ENCODE peak calls at places on chromosomes 6 and 20, in five cellular contexts. One of them, this sample, is unnamed. For H3K4me1 and H3K27me3, the result is how much of the 10 kb centered on the place peaks cover.

GRCh38 chr6:25023781-25024180 is 88.0 kb upstream of the RIPOR2 start:
- DNase-seq in neural progenitor cell: no peak
- DNase-seq in GM23338: no peak
- DNase-seq in upper lobe of right lung: no peak
- DNase-seq in right cardiac atrium: no peak
- DNase-seq in this sample: no peak

GRCh38 chr6:138593100-138593877 is 94.0 kb upstream of the NHSL1 start:
- DNase-seq in upper lobe of right lung: no peak
- DNase-seq in right cardiac atrium: peak
- DNase-seq in neural progenitor cell: no peak
- DNase-seq in GM23338: peak
- DNase-seq in this sample: no peak

GRCh38 chr20:9262653-9263194 is 193.8 kb downstream of the PLCB4 start:
- DNase-seq in neural progenitor cell: no peak
- DNase-seq in right cardiac atrium: no peak
- DNase-seq in GM23338: no peak
- DNase-seq in upper lobe of right lung: no peak
- DNase-seq in this sample: no peak

GRCh38 chr6:6610031-6610591 is 21.6 kb downstream of the LY86 start:
- DNase-seq in neural progenitor cell: no peak
- DNase-seq in right cardiac atrium: no peak
- DNase-seq in upper lobe of right lung: no peak
- DNase-seq in GM23338: no peak
- DNase-seq in this sample: no peak

GRCh38 chr6:52371656-52372151 is 9.8 kb downstream of the PAQR8 start:
- DNase-seq in right cardiac atrium: no peak
- DNase-seq in upper lobe of right lung: no peak
- DNase-seq in GM23338: no peak
- DNase-seq in neural progenitor cell: no peak
- DNase-seq in this sample: no peak

GRCh38 chr6:117483004-117483644 is 650 bp downstream of the DCBLD1 start:
- DNase-seq in upper lobe of right lung: peak
- DNase-seq in neural progenitor cell: peak
- DNase-seq in GM23338: peak
- DNase-seq in right cardiac atrium: peak
- DNase-seq in this sample: no peak

GRCh38 chr6:99119109-99120031 is 171.6 kb upstream of the FBXL4 start:
- DNase-seq in right cardiac atrium: no peak
- DNase-seq in neural progenitor cell: peak
- DNase-seq in GM23338: peak
- DNase-seq in upper lobe of right lung: no peak
- DNase-seq in this sample: peak

GRCh38 chr6:33696538-33697518 is 14.7 kb downstream of the UQCC2 start:
- DNase-seq in GM23338: no peak
- DNase-seq in right cardiac atrium: peak
- DNase-seq in neural progenitor cell: no peak
- DNase-seq in upper lobe of right lung: no peak
- DNase-seq in this sample: no peak

GRCh38 chr20:23254505-23254904 is 96.1 kb upstream of the NXT1 start:
- DNase-seq in right cardiac atrium: no peak
- DNase-seq in GM23338: no peak
- DNase-seq in neural progenitor cell: no peak
- DNase-seq in upper lobe of right lung: no peak
- DNase-seq in this sample: no peak

GRCh38 chr20:58623579-58624473 is 27.3 kb upstream of the STX16 start:
- DNase-seq in right cardiac atrium: peak
- DNase-seq in neural progenitor cell: no peak
- DNase-seq in GM23338: no peak
- DNase-seq in upper lobe of right lung: no peak
- DNase-seq in this sample: no peak

GRCh38 chr20:3000852-3001523 is 42.4 kb upstream of the GNRH2 start:
- DNase-seq in upper lobe of right lung: no peak
- DNase-seq in right cardiac atrium: no peak
- DNase-seq in GM23338: peak
- DNase-seq in neural progenitor cell: peak
- DNase-seq in this sample: no peak

GRCh38 chr6:21265264-21266044 is 328.1 kb upstream of the SOX4 start:
- DNase-seq in upper lobe of right lung: no peak
- DNase-seq in neural progenitor cell: no peak
- DNase-seq in GM23338: no peak
- DNase-seq in right cardiac atrium: no peak
- DNase-seq in this sample: no peak

GRCh38 chr6:87396595-87397392 is 11.0 kb upstream of the CFAP206 start:
- DNase-seq in right cardiac atrium: no peak
- DNase-seq in neural progenitor cell: no peak
- DNase-seq in GM23338: no peak
- DNase-seq in upper lobe of right lung: no peak
- DNase-seq in this sample: no peak

DNA sequence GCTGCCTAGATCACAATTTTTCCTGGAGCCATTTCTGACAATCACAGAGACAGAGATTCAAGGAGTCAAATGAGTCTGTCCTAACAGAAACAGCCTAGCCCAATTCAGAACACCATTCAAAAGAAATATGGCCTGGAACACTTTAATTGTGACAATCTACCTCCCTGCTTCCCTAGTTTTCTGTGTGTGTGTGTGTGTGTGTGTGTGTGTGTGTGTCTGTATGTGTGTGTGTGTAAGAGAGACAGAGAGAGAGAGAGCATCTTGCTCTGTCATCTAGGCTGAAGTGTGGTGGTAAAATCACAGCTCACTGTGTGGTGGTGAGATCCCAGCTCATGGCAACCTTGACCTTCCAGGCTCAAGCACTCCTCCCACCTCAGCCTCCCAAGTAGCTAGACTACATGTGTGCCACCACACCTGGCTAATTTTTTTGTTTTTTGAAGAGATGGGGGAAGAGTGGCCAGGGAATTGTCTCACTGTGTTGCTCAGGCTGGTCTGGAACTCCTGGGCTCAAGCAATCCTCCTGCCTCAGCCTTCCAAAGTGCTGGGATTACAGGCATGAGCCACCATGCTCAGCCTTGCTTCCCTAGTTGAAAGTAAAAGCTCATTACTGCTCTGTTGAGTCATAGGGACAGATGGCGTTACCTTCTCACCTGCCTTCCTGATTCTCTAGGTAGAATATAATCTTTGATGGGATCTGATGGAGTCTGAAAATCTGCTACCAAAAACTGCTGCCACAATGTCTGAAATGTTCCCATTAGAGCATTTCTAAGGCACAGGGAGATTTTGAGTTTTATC is 89.6 kb upstream of the BEND6 start:
- DNase-seq in upper lobe of right lung: no peak
- DNase-seq in right cardiac atrium: no peak
- DNase-seq in neural progenitor cell: no peak
- DNase-seq in GM23338: no peak
- DNase-seq in this sample: no peak
- H3K4me1 ChIP-seq in upper lobe of right lung: under half
- H3K4me1 ChIP-seq in right cardiac atrium: under half
- H3K4me1 ChIP-seq in neural progenitor cell: under half
- H3K4me1 ChIP-seq in GM23338: under half
- H3K4me1 ChIP-seq in this sample: under half

GRCh38 chr6:41466437-41466990 is 79.7 kb upstream of the FOXP4 start:
- DNase-seq in GM23338: no peak
- DNase-seq in neural progenitor cell: no peak
- DNase-seq in upper lobe of right lung: no peak
- DNase-seq in right cardiac atrium: no peak
- DNase-seq in this sample: no peak
- H3K27ac ChIP-seq in GM23338: no peak
- H3K27ac ChIP-seq in neural progenitor cell: no peak
- H3K27ac ChIP-seq in upper lobe of right lung: no peak
- H3K27ac ChIP-seq in right cardiac atrium: no peak
- H3K27ac ChIP-seq in this sample: no peak

GRCh38 chr6:166658115-166658791 is 31.2 kb upstream of the RPS6KA2 start:
- DNase-seq in right cardiac atrium: no peak
- DNase-seq in upper lobe of right lung: no peak
- DNase-seq in neural progenitor cell: no peak
- DNase-seq in GM23338: no peak
- DNase-seq in this sample: no peak
- H3K27me3 ChIP-seq in right cardiac atrium: under half
- H3K27me3 ChIP-seq in upper lobe of right lung: under half
- H3K27me3 ChIP-seq in neural progenitor cell: under half
- H3K27me3 ChIP-seq in GM23338: under half
- H3K27me3 ChIP-seq in this sample: under half

GRCh38 chr6:11208267-11208666 is 24.2 kb downstream of the NEDD9 start:
- DNase-seq in neural progenitor cell: no peak
- DNase-seq in GM23338: no peak
- DNase-seq in upper lobe of right lung: no peak
- DNase-seq in right cardiac atrium: no peak
- DNase-seq in this sample: no peak
- H3K4me1 ChIP-seq in neural progenitor cell: under half
- H3K4me1 ChIP-seq in GM23338: under half
- H3K4me1 ChIP-seq in upper lobe of right lung: half or more
- H3K4me1 ChIP-seq in right cardiac atrium: under half
- H3K4me1 ChIP-seq in this sample: under half

GRCh38 chr6:28816909-28817807 is 106.6 kb downstream of the TRIM27 start:
- DNase-seq in neural progenitor cell: peak
- DNase-seq in upper lobe of right lung: no peak
- DNase-seq in GM23338: peak
- DNase-seq in right cardiac atrium: no peak
- DNase-seq in this sample: no peak
- H3K27ac ChIP-seq in neural progenitor cell: no peak
- H3K27ac ChIP-seq in upper lobe of right lung: no peak
- H3K27ac ChIP-seq in GM23338: no peak
- H3K27ac ChIP-seq in right cardiac atrium: no peak
- H3K27ac ChIP-seq in this sample: no peak

GRCh38 chr6:3228046-3228671 is 706 bp upstream of the TUBB2B start:
- DNase-seq in upper lobe of right lung: no peak
- DNase-seq in right cardiac atrium: peak
- DNase-seq in neural progenitor cell: peak
- DNase-seq in GM23338: peak
- DNase-seq in this sample: no peak

GRCh38 chr6:3227363-3228045 is at the start of gene TUBB2B:
- DNase-seq in right cardiac atrium: peak
- DNase-seq in GM23338: peak
- DNase-seq in neural progenitor cell: peak
- DNase-seq in upper lobe of right lung: no peak
- DNase-seq in this sample: no peak

GRCh38 chr6:3230275-3231212 is 3.1 kb upstream of the TUBB2B start:
- DNase-seq in GM23338: peak
- DNase-seq in neural progenitor cell: peak
- DNase-seq in upper lobe of right lung: no peak
- DNase-seq in right cardiac atrium: no peak
- DNase-seq in this sample: no peak

GRCh38 chr6:3229566-3230274 is 2.3 kb upstream of the TUBB2B start:
- DNase-seq in neural progenitor cell: peak
- DNase-seq in upper lobe of right lung: no peak
- DNase-seq in GM23338: peak
- DNase-seq in right cardiac atrium: peak
- DNase-seq in this sample: no peak

DNA sequence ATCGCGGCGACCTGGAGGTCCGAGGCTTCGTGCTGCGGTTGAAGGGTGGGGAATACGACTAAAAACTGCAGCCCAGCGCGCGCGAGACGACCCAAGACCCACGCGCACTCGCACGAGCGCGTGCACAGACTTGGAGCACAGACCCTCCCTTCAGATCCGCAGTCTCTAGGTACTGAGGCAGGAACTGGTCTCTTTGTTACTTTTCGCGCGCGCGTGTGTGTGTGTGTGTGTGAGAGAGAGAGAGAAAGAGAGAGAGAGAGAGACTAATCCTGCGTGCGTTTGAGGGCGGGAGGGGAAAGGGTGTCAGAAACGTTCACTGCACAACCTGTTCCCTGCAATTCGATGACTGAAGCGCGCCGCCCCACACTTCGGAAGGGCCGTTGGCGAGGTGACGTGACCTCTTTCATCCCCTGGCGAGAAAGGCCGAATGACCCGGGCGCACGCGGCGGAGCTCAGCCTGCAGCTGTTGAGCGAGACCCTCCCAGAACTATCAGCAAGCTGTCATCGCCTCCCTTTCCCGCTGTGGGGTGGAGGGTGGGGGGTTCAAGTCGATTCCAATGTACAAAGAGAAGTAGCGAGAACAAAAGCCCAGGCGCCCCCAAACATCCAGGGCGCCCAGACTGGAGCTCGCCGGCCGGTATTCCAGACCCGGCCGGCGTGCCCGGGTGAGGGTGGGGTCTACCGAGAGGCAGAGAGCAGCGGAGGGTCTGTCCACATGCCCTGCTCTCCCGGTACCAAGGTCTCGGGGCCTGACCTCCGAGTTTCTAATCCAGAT is 1.5 kb upstream of the TUBB2B start:
- DNase-seq in neural progenitor cell: peak
- DNase-seq in upper lobe of right lung: peak
- DNase-seq in GM23338: peak
- DNase-seq in right cardiac atrium: peak
- DNase-seq in this sample: no peak
- H3K27me3 ChIP-seq in neural progenitor cell: under half
- H3K27me3 ChIP-seq in upper lobe of right lung: half or more
- H3K27me3 ChIP-seq in GM23338: under half
- H3K27me3 ChIP-seq in right cardiac atrium: under half
- H3K27me3 ChIP-seq in this sample: under half

GRCh38 chr6:47700596-47700995 is 2.2 kb downstream of the ADGRF4 start:
- DNase-seq in right cardiac atrium: no peak
- DNase-seq in GM23338: no peak
- DNase-seq in neural progenitor cell: no peak
- DNase-seq in upper lobe of right lung: no peak
- DNase-seq in this sample: no peak

GRCh38 chr6:47698342-47698787 is at the start of gene ADGRF4:
- DNase-seq in neural progenitor cell: no peak
- DNase-seq in GM23338: peak
- DNase-seq in upper lobe of right lung: no peak
- DNase-seq in right cardiac atrium: no peak
- DNase-seq in this sample: no peak

GRCh38 chr6:47701374-47701773 is 3.0 kb downstream of the ADGRF4 start:
- DNase-seq in GM23338: no peak
- DNase-seq in neural progenitor cell: no peak
- DNase-seq in upper lobe of right lung: no peak
- DNase-seq in right cardiac atrium: no peak
- DNase-seq in this sample: no peak

GRCh38 chr6:47697925-47698324 is 455 bp upstream of the ADGRF4 start:
- DNase-seq in neural progenitor cell: no peak
- DNase-seq in GM23338: no peak
- DNase-seq in right cardiac atrium: no peak
- DNase-seq in upper lobe of right lung: no peak
- DNase-seq in this sample: no peak

DNA sequence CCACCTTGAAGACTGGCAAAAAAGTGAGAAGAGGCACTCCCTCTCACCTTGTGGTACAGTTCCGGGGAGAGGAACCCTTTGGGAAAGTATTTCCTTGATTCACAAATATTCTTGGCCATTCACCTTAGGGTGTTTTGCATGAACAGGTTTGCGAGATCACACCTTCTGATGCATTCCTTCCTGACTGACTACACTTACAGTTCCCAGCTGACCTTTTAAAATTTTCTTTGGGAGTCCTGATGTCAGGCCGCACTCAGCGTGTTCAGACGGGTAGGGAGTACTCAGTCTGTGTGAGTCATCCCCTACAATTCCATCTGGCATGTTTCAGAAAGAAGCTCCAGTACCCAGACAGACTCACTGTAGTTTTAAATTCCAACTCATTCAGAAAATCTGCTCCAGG is 1.7 kb downstream of the ADGRF4 start:
- DNase-seq in neural progenitor cell: no peak
- DNase-seq in right cardiac atrium: no peak
- DNase-seq in GM23338: no peak
- DNase-seq in upper lobe of right lung: no peak
- DNase-seq in this sample: no peak
- H3K4me1 ChIP-seq in neural progenitor cell: under half
- H3K4me1 ChIP-seq in right cardiac atrium: under half
- H3K4me1 ChIP-seq in GM23338: under half
- H3K4me1 ChIP-seq in upper lobe of right lung: under half
- H3K4me1 ChIP-seq in this sample: under half

GRCh38 chr6:75479712-75480111 is 13.9 kb downstream of the FILIP1 start:
- DNase-seq in right cardiac atrium: no peak
- DNase-seq in upper lobe of right lung: no peak
- DNase-seq in GM23338: no peak
- DNase-seq in neural progenitor cell: no peak
- DNase-seq in this sample: no peak
- H3K27ac ChIP-seq in right cardiac atrium: no peak
- H3K27ac ChIP-seq in upper lobe of right lung: no peak
- H3K27ac ChIP-seq in GM23338: no peak
- H3K27ac ChIP-seq in neural progenitor cell: no peak
- H3K27ac ChIP-seq in this sample: no peak

GRCh38 chr6:14545496-14545895 is 427.9 kb downstream of the CD83 start:
- DNase-seq in upper lobe of right lung: no peak
- DNase-seq in right cardiac atrium: no peak
- DNase-seq in neural progenitor cell: no peak
- DNase-seq in GM23338: no peak
- DNase-seq in this sample: no peak
- H3K27me3 ChIP-seq in upper lobe of right lung: under half
- H3K27me3 ChIP-seq in right cardiac atrium: under half
- H3K27me3 ChIP-seq in neural progenitor cell: under half
- H3K27me3 ChIP-seq in GM23338: under half
- H3K27me3 ChIP-seq in this sample: under half